ENCODE peak calls at places on chromosomes 13 and 19, in five cellular contexts. Z is breast epithelium, G is mesendoderm, K is esophagus squamous epithelium, A is fibroblast of lung. O is an unnamed sample. For H3K4me1, the result is how much of the 10 kb centered on the place peaks cover.

GRCh38 chr19:6667114-6667627 is 2.8 kb downstream of the TNFSF14 start:
- DNase-seq in Z (no peak), G (no peak), K (no peak), A (no peak), O (no peak)

GRCh38 chr19:18357442-18358264 is 17.3 kb downstream of the PGPEP1 start:
- DNase-seq in Z (no peak), G (no peak), K (no peak), A (no peak), O (no peak)

GRCh38 chr19:4653793-4654436 is 14.6 kb downstream of the TNFAIP8L1 start:
- DNase-seq in Z (no peak), G (no peak), K (no peak), A (no peak), O (no peak)

GRCh38 chr13:40261947-40262346 is 404.5 kb downstream of the FOXO1 start:
- DNase-seq in Z (no peak), G (no peak), K (no peak), A (no peak), O (no peak)

GRCh38 chr19:20238025-20238623 is 71.1 kb downstream of the ZNF486 start:
- DNase-seq in Z (peak), G (peak), K (peak), A (peak), O (peak)

GRCh38 chr19:45424191-45425058 is 708 bp upstream of the ERCC1 start:
- DNase-seq in Z (no peak), G (peak), K (no peak), A (peak), O (no peak)

GRCh38 chr13:31199849-31200635 is at the start of gene B3GLCT:
- DNase-seq in Z (peak), G (peak), K (peak), A (peak), O (peak)

GRCh38 chr13:73945871-73946270 is 188.3 kb downstream of the KLF12 start:
- DNase-seq in Z (peak), G (peak), K (no peak), A (no peak), O (no peak)

GRCh38 chr13:31807090-31807541 is 67.8 kb downstream of the RXFP2 start:
- DNase-seq in Z (no peak), G (peak), K (no peak), A (no peak), O (no peak)

GRCh38 chr13:45807520-45808099 is 43.9 kb downstream of the SIAH3 start:
- DNase-seq in Z (no peak), G (peak), K (no peak), A (peak), O (no peak)

GRCh38 chr13:26784704-26785639 is 24.4 kb upstream of the GPR12 start:
- DNase-seq in Z (no peak), G (peak), K (no peak), A (no peak), O (peak)

GRCh38 chr13:56332671-56333070 is 808.0 kb upstream of the PRR20A start:
- DNase-seq in Z (no peak), G (no peak), K (no peak), A (no peak), O (no peak)

GRCh38 chr13:40599722-40600121 is 66.7 kb downstream of the FOXO1 start:
- DNase-seq in Z (no peak), G (no peak), K (no peak), A (no peak), O (no peak)

GRCh38 chr13:111093634-111094033 is 21.5 kb upstream of the ARHGEF7 start:
- DNase-seq in Z (no peak), G (no peak), K (no peak), A (no peak), O (no peak)

GRCh38 chr19:51341976-51342580 is at the start of gene VSIG10L:
- DNase-seq in Z (no peak), G (peak), K (no peak), A (no peak), O (no peak)

GRCh38 chr19:4581381-4582111 is 22.1 kb upstream of the SEMA6B start:
- DNase-seq in Z (no peak), G (no peak), K (no peak), A (no peak), O (no peak)

GRCh38 chr13:32432856-32433255 is 4.9 kb upstream of the N4BP2L1 start:
- DNase-seq in Z (peak), G (no peak), K (no peak), A (no peak), O (no peak)

GRCh38 chr13:50334944-50335343 is 319.7 kb downstream of the KCNRG start:
- DNase-seq in Z (no peak), G (peak), K (no peak), A (no peak), O (no peak)

GRCh38 chr19:54094601-54095000 is 6.0 kb downstream of the OSCAR start:
- DNase-seq in Z (no peak), G (no peak), K (no peak), A (no peak), O (no peak)

GRCh38 chr13:96994030-96994848 is at the start of gene OXGR1:
- DNase-seq in Z (no peak), G (peak), K (no peak), A (no peak), O (no peak)

GRCh38 chr19:55226273-55226672 is 2.3 kb downstream of the TMEM86B start:
- DNase-seq in Z (no peak), G (no peak), K (no peak), A (no peak), O (no peak)

GRCh38 chr13:27573265-27573664 is 47.1 kb downstream of the LNX2 start:
- DNase-seq in Z (no peak), G (no peak), K (no peak), A (peak), O (no peak)

GRCh38 chr19:41327076-41327475 is 17.1 kb downstream of the CCDC97 start:
- DNase-seq in Z (no peak), G (no peak), K (no peak), A (no peak), O (no peak)

GRCh38 chr19:12098040-12098439 is 33.5 kb downstream of the ZNF844 start:
- DNase-seq in Z (no peak), G (no peak), K (no peak), A (no peak), O (no peak)

GRCh38 chr13:109795021-109795420 is 8.6 kb upstream of the IRS2 start:
- DNase-seq in Z (no peak), G (no peak), K (no peak), A (no peak), O (no peak)

GRCh38 chr19:996051-996838 is 4.0 kb upstream of the GRIN3B start:
- DNase-seq in Z (peak), G (peak), K (no peak), A (peak), O (no peak)

GRCh38 chr13:39159393-39159792 is 121.1 kb downstream of the NHLRC3 start:
- DNase-seq in Z (no peak), G (no peak), K (no peak), A (no peak), O (no peak)

GRCh38 chr13:27263438-27263837 is 7.2 kb upstream of the RASL11A start:
- DNase-seq in Z (no peak), G (no peak), K (no peak), A (no peak), O (no peak)

DNA sequence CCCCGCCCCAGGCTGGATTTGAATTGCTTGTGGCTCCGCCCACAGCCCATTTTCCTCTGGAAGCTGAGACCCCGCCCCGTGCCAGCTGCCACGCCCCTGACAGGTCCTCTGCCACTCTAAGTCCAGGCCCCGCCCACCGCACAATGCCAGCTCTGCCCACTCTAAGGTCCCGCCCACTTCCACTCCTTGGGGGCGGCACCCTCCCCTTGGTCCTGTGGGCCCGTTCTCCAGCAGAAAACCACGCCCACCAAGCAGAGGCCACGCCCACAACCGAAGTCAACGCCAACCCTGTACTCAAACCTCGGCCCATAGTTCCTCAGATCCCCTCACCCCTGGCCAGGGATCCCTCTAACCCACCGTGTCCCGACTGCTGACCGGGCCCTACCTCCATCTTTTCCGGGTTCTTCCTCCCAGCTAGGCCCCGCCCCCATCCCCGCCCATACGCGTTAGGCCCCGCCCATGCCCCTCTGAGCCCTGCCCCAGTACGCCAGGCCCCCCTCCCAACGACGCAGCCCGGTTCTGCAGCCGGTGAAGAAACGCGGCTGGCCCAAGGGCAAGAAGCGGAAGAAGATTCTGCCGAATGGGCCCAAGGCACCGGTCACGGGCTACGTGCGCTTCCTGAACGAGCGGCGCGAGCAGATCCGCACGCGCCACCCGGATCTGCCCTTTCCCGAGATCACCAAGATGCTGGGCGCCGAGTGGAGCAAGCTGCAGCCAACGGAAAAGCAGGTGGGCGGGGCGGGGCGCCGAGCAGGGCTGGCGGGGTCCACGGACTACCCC is 1.3 kb downstream of the HMG20B start:
- DNase-seq in Z (peak), G (peak), K (peak), A (peak), O (peak)
- H3K4me3 ChIP-seq in Z (peak), G (no peak), K (peak), A (peak), O (peak)

GRCh38 chr13:114096031-114096485 is 36.4 kb downstream of the RASA3 start:
- DNase-seq in Z (no peak), G (no peak), K (no peak), A (no peak), O (peak)

GRCh38 chr13:114097504-114097892 is 34.9 kb downstream of the RASA3 start:
- DNase-seq in Z (no peak), G (no peak), K (no peak), A (no peak), O (no peak)

GRCh38 chr13:114096811-114097503 is 35.5 kb downstream of the RASA3 start:
- DNase-seq in Z (no peak), G (no peak), K (no peak), A (no peak), O (no peak)

GRCh38 chr13:114093118-114093517 is 39.3 kb downstream of the RASA3 start:
- DNase-seq in Z (no peak), G (no peak), K (no peak), A (no peak), O (no peak)

DNA sequence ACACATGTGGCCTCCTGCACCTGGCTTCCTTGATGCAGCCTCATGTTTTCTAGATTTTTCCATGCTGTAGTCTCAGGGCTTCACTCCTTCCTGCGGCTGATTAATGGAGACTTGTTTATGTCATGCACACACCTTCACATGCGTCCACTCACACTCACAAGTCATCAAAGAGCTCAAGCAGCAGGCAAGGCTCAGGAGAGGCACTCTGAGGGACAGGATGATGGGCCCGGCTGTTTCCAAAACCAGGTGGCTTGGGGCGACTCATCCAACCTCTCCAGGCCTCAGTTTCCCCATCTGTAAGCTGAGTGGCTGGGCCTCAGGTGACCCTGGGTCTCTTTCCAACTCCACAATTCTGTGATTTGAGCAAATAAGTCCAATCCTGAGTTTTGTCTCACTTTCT is 36.9 kb downstream of the RASA3 start:
- DNase-seq in Z (no peak), G (no peak), K (no peak), A (no peak), O (no peak)
- H3K4me1 ChIP-seq in Z (under half), G (under half), K (under half), A (under half), O (under half)

GRCh38 chr19:37412700-37413099 is 41.8 kb downstream of the ZNF527 start:
- DNase-seq in Z (no peak), G (no peak), K (no peak), A (no peak), O (no peak)
- H3K4me3 ChIP-seq in Z (no peak), G (peak), K (no peak), A (no peak), O (no peak)

DNA sequence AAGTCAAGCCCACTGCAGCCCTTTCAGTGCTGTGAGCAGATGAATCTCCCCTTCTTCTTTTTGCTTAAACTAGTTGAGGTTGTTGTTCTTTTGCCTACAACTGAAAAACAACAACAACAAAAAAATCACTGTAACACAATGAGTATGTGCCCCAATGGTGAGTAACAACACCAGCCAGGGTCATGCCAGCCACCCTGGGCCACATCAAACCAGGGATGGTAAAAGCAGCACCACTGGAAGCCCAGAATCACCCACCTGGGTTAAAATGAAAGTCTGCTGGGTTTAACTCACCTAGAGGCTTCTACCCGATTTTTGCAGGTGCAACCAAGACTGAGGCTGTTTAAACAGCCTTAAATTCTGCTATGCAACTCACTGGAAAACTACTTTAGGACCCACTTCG is 20.5 kb downstream of the STK24 start:
- DNase-seq in Z (no peak), G (no peak), K (no peak), A (no peak), O (no peak)
- H3K4me1 ChIP-seq in Z (under half), G (under half), K (half or more), A (under half), O (under half)

GRCh38 chr13:90502762-90503161 is 844.7 kb upstream of the MIR17HG start:
- DNase-seq in Z (no peak), G (peak), K (no peak), A (no peak), O (no peak)

GRCh38 chr13:90498096-90498495 is 849.4 kb upstream of the MIR17HG start:
- DNase-seq in Z (no peak), G (no peak), K (no peak), A (no peak), O (no peak)

GRCh38 chr13:90500569-90500968 is 846.9 kb upstream of the MIR17HG start:
- DNase-seq in Z (no peak), G (peak), K (no peak), A (no peak), O (no peak)

GRCh38 chr13:90502143-90502542 is 845.3 kb upstream of the MIR17HG start:
- DNase-seq in Z (no peak), G (no peak), K (no peak), A (no peak), O (no peak)

GRCh38 chr13:90498816-90499215 is 848.7 kb upstream of the MIR17HG start:
- DNase-seq in Z (no peak), G (no peak), K (no peak), A (no peak), O (no peak)
- H3K4me3 ChIP-seq in Z (no peak), G (no peak), K (no peak), A (no peak), O (no peak)

DNA sequence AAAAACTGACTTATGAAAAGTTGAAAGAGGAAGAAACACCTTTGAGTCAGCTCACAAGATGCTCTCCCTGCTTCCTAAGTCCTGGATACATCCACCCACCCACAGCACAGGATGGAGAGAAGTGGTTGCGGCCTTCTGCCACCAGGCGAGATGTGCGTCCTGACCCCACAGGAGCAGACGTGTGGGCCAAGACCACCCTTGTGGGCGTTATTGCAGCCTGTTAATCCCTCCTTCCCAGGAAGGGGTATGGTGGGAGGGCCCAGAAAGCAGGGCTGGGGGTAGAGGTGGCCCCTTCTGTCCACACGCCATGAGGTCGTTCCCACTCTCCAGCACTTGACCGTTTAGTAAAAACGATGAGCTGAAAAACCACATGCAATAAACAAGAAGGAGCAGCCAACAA is 2.3 kb upstream of the AKAP8L start:
- DNase-seq in Z (no peak), G (no peak), K (no peak), A (peak), O (no peak)
- H3K4me1 ChIP-seq in Z (under half), G (under half), K (half or more), A (under half), O (under half)

GRCh38 chr19:46471116-46471733 is at the start of gene PNMA8A:
- DNase-seq in Z (peak), G (peak), K (no peak), A (peak), O (no peak)

GRCh38 chr19:46469541-46470185 is 1.7 kb downstream of the PNMA8A start:
- DNase-seq in Z (no peak), G (no peak), K (no peak), A (no peak), O (no peak)

GRCh38 chr19:46471778-46472543 is 598 bp upstream of the PNMA8A start:
- DNase-seq in Z (no peak), G (no peak), K (no peak), A (no peak), O (no peak)

GRCh38 chr19:46472592-46472991 is 1.2 kb upstream of the PNMA8A start:
- DNase-seq in Z (no peak), G (peak), K (no peak), A (no peak), O (no peak)

DNA sequence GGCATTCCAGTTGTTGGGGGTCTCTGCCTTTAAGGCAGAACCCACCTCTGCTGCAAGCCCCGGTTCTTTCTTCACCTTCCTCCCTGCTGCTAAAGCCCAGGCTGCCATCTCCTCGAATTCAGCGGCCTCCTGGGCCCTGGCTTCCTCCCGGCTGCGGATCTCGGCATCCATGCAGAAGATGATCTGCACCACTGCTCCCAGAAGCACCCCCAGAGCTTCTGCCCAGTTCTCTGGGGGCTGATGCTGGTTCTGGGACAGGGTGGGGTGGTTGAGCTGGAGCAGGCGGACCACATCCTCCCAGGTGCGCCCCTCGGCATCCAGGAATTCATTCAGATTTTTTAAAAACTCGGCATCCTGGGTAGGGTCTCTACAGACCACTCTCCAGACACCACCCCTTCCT is 987 bp downstream of the PNMA8A start:
- DNase-seq in Z (no peak), G (no peak), K (no peak), A (no peak), O (no peak)
- H3K4me3 ChIP-seq in Z (no peak), G (no peak), K (no peak), A (no peak), O (no peak)